ENCODE peak calls at places on chromosomes 5 and 9, in eight cellular contexts. C is left lung, D is SJSA1, Q is aorta, B is cardiac muscle cell, J is GM10248, V is T-helper 22 cell, L is iris pigment epithelial cell. H is an unnamed sample.

GRCh38 chr5:141560725-141561483 is 57.9 kb downstream of the DIAPH1 start:
- DNase-seq in C (no peak), D (peak), Q (peak), B (peak), J (no peak), V (no peak), L (peak), H (peak)

GRCh38 chr9:134620751-134621557 is 20.6 kb upstream of the COL5A1 start:
- DNase-seq in C (peak), D (peak), Q (peak), B (no peak), J (no peak), V (no peak), L (no peak), H (no peak)

GRCh38 chr9:113578877-113579269 is 115.3 kb downstream of the RGS3 start:
- DNase-seq in C (peak), D (peak), Q (peak), B (peak), J (peak), V (peak), L (peak), H (no peak)

GRCh38 chr9:135220601-135221575 is 133.4 kb downstream of the OLFM1 start:
- DNase-seq in C (no peak), D (no peak), Q (peak), B (no peak), J (no peak), V (no peak), L (no peak), H (no peak)

GRCh38 chr9:88950341-88951141 is 40.7 kb upstream of the S1PR3 start:
- DNase-seq in C (no peak), D (no peak), Q (no peak), B (peak), J (no peak), V (no peak), L (peak), H (no peak)

GRCh38 chr5:156383510-156383909 is 56.5 kb downstream of the SGCD start:
- DNase-seq in C (no peak), D (no peak), Q (no peak), B (peak), J (no peak), V (no peak), L (peak), H (no peak)

GRCh38 chr5:166957763-166958162 is 1333.7 kb upstream of the WWC1 start:
- DNase-seq in C (no peak), D (no peak), Q (no peak), B (no peak), J (no peak), V (no peak), L (no peak), H (no peak)

GRCh38 chr5:33969572-33970452 is 14.7 kb downstream of the SLC45A2 start:
- DNase-seq in C (no peak), D (no peak), Q (no peak), B (peak), J (peak), V (no peak), L (peak), H (no peak)

GRCh38 chr5:128579111-128579510 is 41.1 kb upstream of the FBN2 start:
- DNase-seq in C (no peak), D (no peak), Q (no peak), B (peak), J (no peak), V (no peak), L (peak), H (no peak)

GRCh38 chr9:117008461-117008860 is 321.4 kb downstream of the TRIM32 start:
- DNase-seq in C (no peak), D (no peak), Q (no peak), B (no peak), J (no peak), V (no peak), L (no peak), H (no peak)

GRCh38 chr9:31604516-31604915 is 779.9 kb upstream of the ACO1 start:
- DNase-seq in C (no peak), D (no peak), Q (no peak), B (no peak), J (no peak), V (no peak), L (no peak), H (no peak)

GRCh38 chr5:6766558-6767191 is 53.4 kb downstream of the TENT4A start:
- DNase-seq in C (peak), D (peak), Q (peak), B (peak), J (no peak), V (peak), L (peak), H (no peak)

GRCh38 chr5:75089662-75090061 is 37.3 kb upstream of the GCNT4 start:
- DNase-seq in C (no peak), D (no peak), Q (no peak), B (no peak), J (no peak), V (no peak), L (no peak), H (no peak)

GRCh38 chr5:15132816-15133405 is 261.3 kb upstream of the ANKH start:
- DNase-seq in C (no peak), D (no peak), Q (no peak), B (peak), J (no peak), V (no peak), L (peak), H (no peak)

GRCh38 chr5:77430726-77431125 is 61.4 kb downstream of the WDR41 start:
- DNase-seq in C (no peak), D (no peak), Q (no peak), B (no peak), J (no peak), V (no peak), L (peak), H (no peak)

GRCh38 chr5:6603643-6604042 is 29.2 kb downstream of the NSUN2 start:
- DNase-seq in C (no peak), D (peak), Q (no peak), B (no peak), J (no peak), V (no peak), L (no peak), H (peak)

GRCh38 chr9:8366161-8366926 is 566.8 kb upstream of the DMAC1 start:
- DNase-seq in C (no peak), D (no peak), Q (no peak), B (peak), J (no peak), V (no peak), L (peak), H (no peak)

GRCh38 chr5:84885479-84886258 is 501.0 kb upstream of the EDIL3 start:
- DNase-seq in C (no peak), D (peak), Q (peak), B (peak), J (no peak), V (no peak), L (peak), H (no peak)

GRCh38 chr5:160774646-160775313 is 77.2 kb downstream of the ATP10B start:
- DNase-seq in C (no peak), D (no peak), Q (no peak), B (no peak), J (no peak), V (no peak), L (no peak), H (peak)

GRCh38 chr9:16871358-16872151 is 1.1 kb upstream of the BNC2 start:
- DNase-seq in C (peak), D (peak), Q (peak), B (peak), J (no peak), V (no peak), L (peak), H (peak)

GRCh38 chr9:134605969-134606363 is 35.6 kb upstream of the COL5A1 start:
- DNase-seq in C (no peak), D (no peak), Q (no peak), B (no peak), J (no peak), V (no peak), L (no peak), H (no peak)

GRCh38 chr5:169417676-169418075 is 116.7 kb upstream of the SLIT3 start:
- DNase-seq in C (no peak), D (no peak), Q (no peak), B (no peak), J (no peak), V (no peak), L (no peak), H (no peak)

GRCh38 chr5:14221768-14222167 is 78.6 kb downstream of the TRIO start:
- DNase-seq in C (no peak), D (no peak), Q (no peak), B (no peak), J (no peak), V (no peak), L (no peak), H (no peak)

GRCh38 chr9:91078041-91078441 is 276.4 kb downstream of the SYK start:
- DNase-seq in C (no peak), D (no peak), Q (no peak), B (peak), J (no peak), V (no peak), L (peak), H (no peak)

GRCh38 chr5:58042933-58043606 is 416.8 kb downstream of the PLK2 start:
- DNase-seq in C (no peak), D (no peak), Q (no peak), B (peak), J (no peak), V (no peak), L (peak), H (no peak)

GRCh38 chr9:97571664-97572063 is 61.5 kb downstream of the TSTD2 start:
- DNase-seq in C (no peak), D (peak), Q (no peak), B (peak), J (no peak), V (no peak), L (no peak), H (no peak)

GRCh38 chr9:33835625-33836260 is 18.8 kb downstream of the UBE2R2 start:
- DNase-seq in C (no peak), D (no peak), Q (no peak), B (no peak), J (no peak), V (no peak), L (no peak), H (no peak)

GRCh38 chr9:129419382-129419899 is 201.5 kb downstream of the C9orf50 start:
- DNase-seq in C (peak), D (no peak), Q (no peak), B (no peak), J (no peak), V (no peak), L (no peak), H (no peak)

GRCh38 chr5:156479864-156480263 is 152.9 kb downstream of the SGCD start:
- DNase-seq in C (no peak), D (no peak), Q (no peak), B (peak), J (no peak), V (no peak), L (no peak), H (no peak)

GRCh38 chr9:132030626-132031325 is 48.9 kb downstream of the MED27 start:
- DNase-seq in C (no peak), D (no peak), Q (no peak), B (no peak), J (no peak), V (no peak), L (no peak), H (no peak)

GRCh38 chr5:175855041-175855720 is 16.2 kb upstream of the CPLX2 start:
- DNase-seq in C (no peak), D (no peak), Q (no peak), B (no peak), J (no peak), V (no peak), L (no peak), H (no peak)

GRCh38 chr5:72244862-72245371 is 75.1 kb downstream of the MRPS27 start:
- DNase-seq in C (no peak), D (no peak), Q (no peak), B (peak), J (peak), V (no peak), L (peak), H (peak)